ENCODE peak calls at places on chromosome 14, in seven cellular contexts. J, B, E, Y, U, H and A are unnamed samples.

GRCh38 chr14:68564826-68565760 is 227.8 kb downstream of the ZFP36L1 start:
- DNase-seq in U (no peak), B (peak; percentile 99), H (no peak), Y (peak; percentile 53), E (no peak), J (no peak), A (no peak)

GRCh38 chr14:49677643-49678042 is 10.4 kb downstream of the POLE2 start:
- DNase-seq in J (no peak), H (no peak), U (no peak), E (no peak), Y (no peak), B (no peak), A (no peak)

GRCh38 chr14:103224996-103225874 is 102.0 kb downstream of the TNFAIP2 start:
- DNase-seq in B (no peak), H (no peak), E (no peak), Y (no peak), J (no peak), U (no peak), A (peak; percentile 4)

GRCh38 chr14:103393687-103394626 is 8.7 kb downstream of the MARK3 start:
- DNase-seq in J (peak; percentile 55), B (no peak), Y (peak; percentile 38), H (peak; percentile 42), U (peak; percentile 46), E (no peak), A (no peak)

GRCh38 chr14:67359319-67359774 is 257 bp downstream of the ATP6V1D start:
- DNase-seq in E (peak; percentile 22), B (peak; percentile 65), H (no peak), U (peak; percentile 40), J (peak; percentile 53), Y (no peak), A (peak; percentile 24)

GRCh38 chr14:68568907-68569545 is 223.8 kb downstream of the ZFP36L1 start:
- DNase-seq in B (no peak), H (no peak), J (no peak), E (no peak), U (no peak), Y (peak; percentile 58), A (no peak)

GRCh38 chr14:65229431-65230286 is 127.3 kb upstream of the MAX start:
- DNase-seq in U (peak; percentile 82), Y (peak; percentile 67), B (peak; percentile 42), H (no peak), J (peak; percentile 56), E (peak; percentile 49), A (no peak)

GRCh38 chr14:91261115-91261514 is 16.6 kb upstream of the GPR68 start:
- DNase-seq in U (no peak), H (no peak), Y (no peak), E (no peak), B (no peak), J (no peak), A (no peak)

GRCh38 chr14:74402264-74403251 is 23.5 kb downstream of the SYNDIG1L start:
- DNase-seq in B (no peak), U (peak; percentile 35), J (peak; percentile 34), E (no peak), H (no peak), Y (no peak), A (no peak)

GRCh38 chr14:20668969-20669368 is 15.4 kb upstream of the RNASE4 start:
- DNase-seq in E (no peak), J (no peak), B (no peak), Y (no peak), U (no peak), H (peak; percentile 63), A (no peak)

GRCh38 chr14:68794130-68794855 is 1.4 kb upstream of the ZFP36L1 start:
- DNase-seq in J (peak; percentile 94), E (peak; percentile 85), Y (peak; percentile 83), U (peak; percentile 62), H (peak; percentile 86), B (peak; percentile 83), A (peak; percentile 90)

GRCh38 chr14:30584058-30584630 is 25.2 kb downstream of the G2E3 start:
- DNase-seq in B (no peak), E (no peak), Y (no peak), J (no peak), H (no peak), U (no peak), A (no peak)

GRCh38 chr14:61188936-61189808 is 92.0 kb downstream of the TMEM30B start:
- DNase-seq in B (peak; percentile 68), Y (peak; percentile 70), E (peak; percentile 57), H (peak; percentile 74), J (peak; percentile 63), U (peak; percentile 67), A (no peak)

GRCh38 chr14:101102875-101103274 is 199.4 kb upstream of the RTL1 start:
- DNase-seq in Y (no peak), J (no peak), E (no peak), B (no peak), H (no peak), U (no peak), A (no peak)

GRCh38 chr14:102050625-102051024 is 36.2 kb downstream of the HSP90AA1 start:
- DNase-seq in E (no peak), B (no peak), J (no peak), Y (no peak), U (no peak), H (no peak), A (no peak)

GRCh38 chr14:100529561-100530031 is 57.6 kb downstream of the BEGAIN start:
- DNase-seq in U (no peak), J (peak; percentile 28), B (no peak), Y (no peak), H (no peak), E (no peak), A (no peak)

GRCh38 chr14:96507723-96508122 is 5.5 kb downstream of the PAPOLA start:
- DNase-seq in J (no peak), E (no peak), U (no peak), B (no peak), Y (no peak), H (no peak), A (no peak)

GRCh38 chr14:57692671-57693070 is 173.2 kb downstream of the SLC35F4 start:
- DNase-seq in E (no peak), Y (peak; percentile 68), U (peak; percentile 4), J (no peak), B (no peak), H (peak; percentile 65), A (peak; percentile 16)

GRCh38 chr14:67820428-67820881 is 876 bp downstream of the RAD51B start:
- DNase-seq in U (no peak), Y (peak; percentile 24), E (no peak), H (peak; percentile 21), J (no peak), B (no peak), A (no peak)

GRCh38 chr14:98244162-98244948 is 1027.6 kb downstream of the BCL11B start:
- DNase-seq in Y (no peak), U (no peak), J (no peak), B (no peak), H (no peak), E (no peak), A (no peak)

GRCh38 chr14:26233126-26233525 is 364.7 kb downstream of the NOVA1 start:
- DNase-seq in Y (no peak), B (no peak), J (no peak), U (no peak), H (no peak), E (no peak), A (no peak)
- H3K9me3 ChIP-seq in Y (no peaks in the 10 kb centered on the region), B (no peaks in the 10 kb centered on the region), J (no peaks in the 10 kb centered on the region), U (no peaks in the 10 kb centered on the region), H (no peaks in the 10 kb centered on the region), E (no peaks in the 10 kb centered on the region), A (no peaks in the 10 kb centered on the region)

GRCh38 chr14:105335735-105336476 is 21.4 kb downstream of the PACS2 start:
- DNase-seq in E (peak; percentile 72), J (peak; percentile 32), Y (no peak), B (no peak), U (no peak), H (no peak), A (no peak)
- TF ChIP-seq CTCF in E (no peak), J (no peak), Y (no peak), B (no peak), U (no peak), H (no peak), A (no peak)

GRCh38 chr14:24436355-24437019 is 6.1 kb downstream of the SDR39U1 start:
- DNase-seq in U (peak; percentile 62), Y (peak; percentile 95), J (no peak), B (peak; percentile 63), H (peak; percentile 70), E (no peak), A (peak; percentile 49)
- H3K27ac ChIP-seq in U (no peak overlapping the region), Y (peak overlapping the region; percentile 75), J (peak overlapping the region; percentile 70), B (peak overlapping the region; percentile 54), H (no peak overlapping the region), E (peak overlapping the region; percentile 54), A (peak overlapping the region; percentile 21)

DNA sequence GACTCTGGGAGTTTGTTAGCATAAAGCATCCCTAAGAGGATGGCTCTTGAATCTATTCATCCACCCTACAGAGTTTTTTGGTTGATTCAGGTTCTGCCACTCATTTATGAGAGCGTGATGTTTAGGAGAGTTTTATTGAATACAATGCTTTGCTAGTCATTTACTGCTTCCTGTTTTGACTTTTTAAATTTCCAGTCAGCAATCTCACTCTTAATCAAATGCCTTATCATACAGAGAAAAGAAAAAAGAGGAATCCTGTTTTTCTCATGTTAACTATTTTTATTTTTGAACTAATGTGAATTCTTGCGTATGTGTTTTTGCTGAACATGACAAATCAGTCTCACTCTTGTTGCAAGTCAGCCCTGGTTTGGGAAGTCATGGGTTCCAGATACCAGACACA is 22.0 kb upstream of the LGMN start:
- DNase-seq in J (no peak), Y (peak; percentile 63), H (no peak), B (no peak), E (no peak), U (no peak), A (no peak)
- H3K9me3 ChIP-seq in J (no peaks in the 10 kb centered on the region), Y (no peaks in the 10 kb centered on the region), H (no peaks in the 10 kb centered on the region), B (no peaks in the 10 kb centered on the region), E (no peaks in the 10 kb centered on the region), U (no peaks in the 10 kb centered on the region), A (no peaks in the 10 kb centered on the region)

GRCh38 chr14:86774916-86775315 is 1218.1 kb downstream of the GALC start:
- DNase-seq in Y (no peak), E (no peak), U (no peak), B (no peak), H (no peak), J (no peak), A (no peak)
- TF ChIP-seq CTCF in Y (no peak), E (no peak), U (no peak), B (no peak), H (no peak), J (no peak), A (no peak)

GRCh38 chr14:94885481-94886155 is 115.7 kb upstream of the GSC start:
- DNase-seq in B (no peak), H (no peak), Y (no peak), E (no peak), J (no peak), U (no peak), A (no peak)
- H3K27ac ChIP-seq in B (no peak overlapping the region), H (no peak overlapping the region), Y (no peak overlapping the region), E (no peak overlapping the region), J (no peak overlapping the region), U (no peak overlapping the region), A (no peak overlapping the region)